ENCODE peak calls at places on chromosomes 12 and 14, in ten cellular contexts. R is esophagus muscularis mucosa, D is SK-N-SH, H is stomach, V is A549, N is GM12878, L is transverse colon, K is ovary, Z is tibial nerve, Q is K562. I is an unnamed sample.

GRCh38 chr12:92032965-92033364 is 112.7 kb downstream of the BTG1 start:
- DNase-seq in R (no peak), D (no peak), H (no peak), V (no peak), N (no peak), L (no peak), K (no peak), Z (no peak), Q (no peak), I (no peak)

GRCh38 chr12:19544351-19544750 is 105.1 kb downstream of the AEBP2 start:
- DNase-seq in R (no peak), D (no peak), H (no peak), V (no peak), N (no peak), L (no peak), K (no peak), Z (no peak), Q (no peak), I (no peak)

GRCh38 chr12:2083561-2083960 is 30.8 kb downstream of the CACNA1C start:
- DNase-seq in R (no peak), D (no peak), H (no peak), V (no peak), N (no peak), L (no peak), K (no peak), Z (no peak), Q (no peak), I (no peak)

GRCh38 chr14:46819117-46819516 is 167.5 kb upstream of the RPL10L start:
- DNase-seq in R (no peak), D (no peak), H (no peak), V (no peak), N (no peak), L (no peak), K (no peak), Z (no peak), Q (no peak), I (no peak)

GRCh38 chr14:59358774-59359173 is 106.4 kb downstream of the GPR135 start:
- DNase-seq in R (no peak), D (no peak), H (no peak), V (no peak), N (no peak), L (peak), K (no peak), Z (no peak), Q (no peak), I (no peak)

GRCh38 chr12:80766897-80767296 is 50.2 kb downstream of the MYF5 start:
- DNase-seq in R (no peak), D (no peak), H (no peak), V (no peak), N (peak), L (no peak), K (no peak), Z (no peak), Q (no peak), I (no peak)

GRCh38 chr14:106843951-106844483 is 1317.6 kb downstream of the TMEM121 start:
- DNase-seq in R (no peak), D (peak), H (peak), V (peak), N (no peak), L (peak), K (peak), Z (peak), Q (no peak), I (no peak)

GRCh38 chr14:81819910-81820309 is 286.3 kb upstream of the SEL1L start:
- DNase-seq in R (no peak), D (no peak), H (no peak), V (no peak), N (no peak), L (no peak), K (no peak), Z (no peak), Q (no peak), I (no peak)

GRCh38 chr12:53097207-53097563 is 282 bp upstream of the IGFBP6 start:
- DNase-seq in R (no peak), D (peak), H (no peak), V (no peak), N (no peak), L (no peak), K (peak), Z (no peak), Q (no peak), I (no peak)

GRCh38 chr12:56839489-56840442 is 76.6 kb downstream of the HSD17B6 start:
- DNase-seq in R (peak), D (peak), H (peak), V (peak), N (peak), L (peak), K (peak), Z (peak), Q (peak), I (no peak)

GRCh38 chr14:23162005-23162404 is 21.5 kb downstream of the SLC7A8 start:
- DNase-seq in R (no peak), D (no peak), H (no peak), V (no peak), N (no peak), L (peak), K (no peak), Z (no peak), Q (no peak), I (no peak)

GRCh38 chr12:6172086-6172485 is 28.1 kb upstream of the CD9 start:
- DNase-seq in R (no peak), D (no peak), H (no peak), V (no peak), N (no peak), L (no peak), K (peak), Z (no peak), Q (no peak), I (no peak)

GRCh38 chr12:132356686-132357622 is 27.6 kb upstream of the GALNT9 start:
- DNase-seq in R (no peak), D (no peak), H (no peak), V (peak), N (no peak), L (peak), K (peak), Z (no peak), Q (peak), I (no peak)

GRCh38 chr14:100688598-100689499 is 37.8 kb upstream of the DLK1 start:
- DNase-seq in R (no peak), D (no peak), H (no peak), V (no peak), N (no peak), L (no peak), K (no peak), Z (no peak), Q (no peak), I (no peak)

GRCh38 chr12:93886533-93887511 is 209.6 kb downstream of the CRADD start:
- DNase-seq in R (peak), D (peak), H (no peak), V (no peak), N (no peak), L (no peak), K (no peak), Z (peak), Q (peak), I (no peak)

GRCh38 chr12:72313757-72314270 is 41.6 kb downstream of the TRHDE start:
- DNase-seq in R (no peak), D (no peak), H (no peak), V (no peak), N (no peak), L (no peak), K (no peak), Z (no peak), Q (no peak), I (no peak)

GRCh38 chr12:71415336-71416231 is 24.0 kb upstream of the LGR5 start:
- DNase-seq in R (no peak), D (peak), H (no peak), V (peak), N (peak), L (peak), K (no peak), Z (peak), Q (peak), I (no peak)

GRCh38 chr12:26691234-26691970 is 141.6 kb downstream of the ITPR2 start:
- DNase-seq in R (no peak), D (no peak), H (no peak), V (peak), N (no peak), L (no peak), K (peak), Z (no peak), Q (peak), I (no peak)

GRCh38 chr14:77303417-77304156 is 17.1 kb downstream of the POMT2 start:
- DNase-seq in R (no peak), D (no peak), H (no peak), V (peak), N (no peak), L (no peak), K (no peak), Z (no peak), Q (peak), I (no peak)

GRCh38 chr14:22039938-22040780 is 366.5 kb upstream of the OR4E1 start:
- DNase-seq in R (no peak), D (no peak), H (no peak), V (peak), N (no peak), L (no peak), K (no peak), Z (no peak), Q (no peak), I (no peak)

GRCh38 chr14:22319526-22320352 is 269.3 kb downstream of the DAD1 start:
- DNase-seq in R (no peak), D (peak), H (peak), V (peak), N (peak), L (peak), K (no peak), Z (peak), Q (peak), I (no peak)

GRCh38 chr14:42192659-42193425 is 586.2 kb downstream of the LRFN5 start:
- DNase-seq in R (no peak), D (no peak), H (no peak), V (peak), N (no peak), L (no peak), K (no peak), Z (no peak), Q (no peak), I (no peak)

GRCh38 chr14:67428501-67429031 is 16.6 kb upstream of the PLEK2 start:
- DNase-seq in R (no peak), D (no peak), H (peak), V (no peak), N (no peak), L (peak), K (no peak), Z (no peak), Q (peak), I (no peak)

GRCh38 chr14:101496779-101497420 is 64.4 kb upstream of the DIO3 start:
- DNase-seq in R (no peak), D (no peak), H (peak), V (no peak), N (no peak), L (peak), K (peak), Z (no peak), Q (no peak), I (peak)

GRCh38 chr12:125873031-125873430 is 807.8 kb downstream of the AACS start:
- DNase-seq in R (no peak), D (no peak), H (no peak), V (no peak), N (no peak), L (no peak), K (no peak), Z (no peak), Q (no peak), I (no peak)

GRCh38 chr12:57296291-57296690 is 45.3 kb upstream of the STAC3 start:
- DNase-seq in R (no peak), D (no peak), H (no peak), V (no peak), N (no peak), L (no peak), K (no peak), Z (no peak), Q (no peak), I (no peak)

GRCh38 chr12:90958995-90959394 is 4.0 kb upstream of the CCER1 start:
- DNase-seq in R (no peak), D (no peak), H (no peak), V (no peak), N (no peak), L (no peak), K (no peak), Z (no peak), Q (no peak), I (no peak)

GRCh38 chr14:79661762-79662161 is 549.5 kb downstream of the DIO2 start:
- DNase-seq in R (no peak), D (no peak), H (no peak), V (no peak), N (no peak), L (no peak), K (no peak), Z (no peak), Q (no peak), I (no peak)

GRCh38 chr12:116916122-116916521 is 5.4 kb downstream of the FBXW8 start:
- DNase-seq in R (no peak), D (no peak), H (no peak), V (no peak), N (no peak), L (no peak), K (no peak), Z (no peak), Q (no peak), I (no peak)

GRCh38 chr12:124993568-124994434 is at the start of gene BRI3BP:
- DNase-seq in R (no peak), D (peak), H (peak), V (peak), N (no peak), L (peak), K (peak), Z (peak), Q (peak), I (no peak)

GRCh38 chr14:41785696-41786095 is 179.0 kb downstream of the LRFN5 start:
- DNase-seq in R (no peak), D (no peak), H (no peak), V (no peak), N (no peak), L (no peak), K (no peak), Z (no peak), Q (no peak), I (no peak)

GRCh38 chr12:13130981-13131380 is 27.5 kb upstream of the GSG1 start:
- DNase-seq in R (no peak), D (no peak), H (no peak), V (no peak), N (no peak), L (no peak), K (no peak), Z (no peak), Q (no peak), I (no peak)

GRCh38 chr14:104697892-104698583 is 8.6 kb downstream of the INF2 start:
- DNase-seq in R (no peak), D (no peak), H (no peak), V (no peak), N (no peak), L (no peak), K (no peak), Z (no peak), Q (no peak), I (no peak)

GRCh38 chr12:78797201-78797931 is 67.2 kb upstream of the SYT1 start:
- DNase-seq in R (no peak), D (no peak), H (no peak), V (no peak), N (no peak), L (no peak), K (no peak), Z (no peak), Q (no peak), I (no peak)

GRCh38 chr14:69696633-69697557 is 70.0 kb upstream of the SRSF5 start:
- DNase-seq in R (no peak), D (no peak), H (no peak), V (no peak), N (no peak), L (no peak), K (no peak), Z (no peak), Q (peak), I (no peak)
- TF ChIP-seq EP300 in R (no peak), D (no peak), H (no peak), V (no peak), N (no peak), L (no peak), K (no peak), Z (no peak), Q (no peak), I (no peak)

DNA sequence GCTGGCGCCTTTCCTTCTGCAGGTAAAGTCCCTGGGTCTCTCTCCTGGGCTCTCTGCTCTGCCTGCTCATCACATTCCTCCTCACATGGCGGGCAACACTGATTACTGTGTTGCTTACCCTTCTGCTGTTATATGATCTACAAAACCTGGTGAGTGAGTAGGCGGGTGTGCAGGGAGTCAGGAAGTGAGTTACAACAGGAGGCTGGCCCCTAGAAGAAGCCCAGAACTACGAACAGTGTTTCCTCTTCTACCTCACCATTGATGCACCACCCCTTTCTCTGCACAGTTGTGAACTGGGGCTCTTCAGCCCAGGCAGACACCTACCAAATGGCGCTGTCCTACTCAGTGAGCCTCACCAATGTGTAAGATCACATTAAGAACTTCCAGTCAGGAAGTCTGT is 4.9 kb upstream of the KLHL33 start:
- DNase-seq in R (no peak), D (no peak), H (no peak), V (no peak), N (no peak), L (no peak), K (no peak), Z (no peak), Q (no peak), I (no peak)
- TF ChIP-seq EP300 in R (no peak), D (no peak), H (no peak), V (no peak), N (no peak), L (no peak), K (no peak), Z (no peak), Q (no peak), I (no peak)

DNA sequence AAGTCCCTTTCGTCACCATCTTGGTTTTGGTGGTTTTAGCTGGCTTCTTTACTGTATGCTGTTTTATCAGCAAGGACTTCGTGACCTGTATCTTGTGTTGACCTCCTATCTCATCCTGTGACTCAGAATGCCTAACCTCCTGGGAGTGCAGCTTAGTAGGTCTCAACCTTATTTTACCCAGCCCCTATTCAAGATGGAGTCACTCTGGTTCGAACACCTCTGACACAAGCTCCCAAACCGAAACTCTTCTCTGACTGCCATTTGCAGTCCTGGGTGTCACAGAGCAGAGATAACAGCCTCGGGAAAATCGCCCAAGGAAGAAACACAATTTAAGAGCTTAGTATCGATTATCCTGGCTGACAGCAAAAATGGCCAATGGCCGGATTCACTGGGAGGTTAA is 56.7 kb upstream of the RPH3A start:
- DNase-seq in R (no peak), D (no peak), H (no peak), V (no peak), N (no peak), L (no peak), K (no peak), Z (no peak), Q (no peak), I (no peak)
- TF ChIP-seq EP300 in R (no peak), D (no peak), H (no peak), V (no peak), N (no peak), L (no peak), K (no peak), Z (no peak), Q (no peak), I (no peak)

DNA sequence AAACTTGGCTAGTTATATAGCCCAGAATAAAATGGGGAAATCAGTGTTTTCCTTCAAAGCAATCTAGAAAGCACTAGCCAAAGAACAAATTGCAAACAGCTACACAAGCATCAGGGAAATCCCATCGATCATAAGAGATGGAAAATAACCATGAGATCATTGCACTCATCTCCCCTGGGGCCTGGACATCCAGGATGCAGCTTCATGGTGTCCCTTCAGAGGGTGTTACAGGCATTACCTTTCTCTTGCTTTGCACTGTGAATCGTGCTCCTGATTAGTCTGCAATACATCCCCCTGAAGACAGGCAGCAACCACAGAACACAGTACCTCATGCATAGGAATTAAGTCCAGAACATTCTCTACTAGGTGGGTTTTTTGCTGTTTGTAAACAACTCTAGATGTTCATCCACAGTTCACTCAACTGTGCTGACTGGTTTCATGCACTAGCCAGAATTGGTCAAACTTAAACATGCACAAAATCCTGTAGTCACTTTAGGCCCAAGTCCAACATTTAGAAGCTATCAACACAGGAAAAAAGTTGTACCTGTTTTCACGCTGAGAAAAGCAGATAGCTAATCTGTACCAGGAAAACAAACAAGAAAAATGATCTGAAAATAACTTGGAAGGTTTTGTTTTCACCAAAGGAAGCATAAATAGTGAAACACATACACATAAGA is 120.1 kb downstream of the ZFP36L1 start:
- DNase-seq in R (no peak), D (no peak), H (no peak), V (no peak), N (no peak), L (no peak), K (peak), Z (no peak), Q (no peak), I (no peak)
- TF ChIP-seq EP300 in R (no peak), D (no peak), H (no peak), V (no peak), N (no peak), L (no peak), K (no peak), Z (no peak), Q (no peak), I (no peak)

GRCh38 chr12:115383668-115384067 is 699.7 kb upstream of the TBX3 start:
- DNase-seq in R (peak), D (no peak), H (peak), V (no peak), N (no peak), L (no peak), K (no peak), Z (no peak), Q (no peak), I (no peak)

GRCh38 chr12:115384391-115384790 is 700.4 kb upstream of the TBX3 start:
- DNase-seq in R (peak), D (no peak), H (no peak), V (no peak), N (no peak), L (no peak), K (no peak), Z (no peak), Q (no peak), I (no peak)

GRCh38 chr12:115385141-115385540 is 701.2 kb upstream of the TBX3 start:
- DNase-seq in R (peak), D (no peak), H (no peak), V (no peak), N (no peak), L (no peak), K (no peak), Z (no peak), Q (no peak), I (no peak)

GRCh38 chr12:115387392-115387791 is 703.4 kb upstream of the TBX3 start:
- DNase-seq in R (no peak), D (no peak), H (no peak), V (no peak), N (no peak), L (no peak), K (no peak), Z (no peak), Q (no peak), I (no peak)

DNA sequence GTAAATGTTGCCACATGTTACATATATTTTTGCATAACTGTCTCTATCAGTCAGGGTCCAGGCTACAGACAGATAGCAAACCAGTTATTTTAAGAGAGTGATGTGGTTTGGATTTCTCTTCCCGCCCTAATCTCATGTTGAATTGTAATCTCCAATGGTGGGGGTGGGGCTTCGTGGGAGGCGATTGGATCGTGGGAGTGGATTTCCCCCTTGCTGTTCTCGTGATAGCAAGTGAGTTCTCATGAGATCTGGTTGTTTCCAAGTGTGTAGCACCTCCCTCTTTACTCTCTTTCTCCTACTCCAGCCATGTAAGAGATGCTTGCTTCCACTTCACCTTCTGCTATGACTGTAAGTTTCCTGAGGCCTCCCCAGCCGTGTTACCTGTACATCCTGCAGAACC is 704.2 kb upstream of the TBX3 start:
- DNase-seq in R (no peak), D (no peak), H (no peak), V (no peak), N (no peak), L (no peak), K (no peak), Z (no peak), Q (peak), I (no peak)
- TF ChIP-seq EP300 in R (no peak), D (no peak), H (no peak), V (no peak), N (no peak), L (no peak), K (no peak), Z (no peak), Q (no peak), I (no peak)

GRCh38 chr12:40953076-40953475 is 235.0 kb upstream of the PDZRN4 start:
- DNase-seq in R (no peak), D (no peak), H (no peak), V (no peak), N (no peak), L (no peak), K (no peak), Z (no peak), Q (no peak), I (no peak)
- TF ChIP-seq EP300 in R (no peak), D (no peak), H (no peak), V (no peak), N (no peak), L (no peak), K (no peak), Z (no peak), Q (no peak), I (no peak)

GRCh38 chr12:63133981-63134380 is 17.0 kb downstream of the AVPR1A start:
- DNase-seq in R (no peak), D (no peak), H (no peak), V (no peak), N (no peak), L (no peak), K (no peak), Z (no peak), Q (no peak), I (no peak)

GRCh38 chr12:63138484-63138883 is 12.5 kb downstream of the AVPR1A start:
- DNase-seq in R (no peak), D (no peak), H (no peak), V (no peak), N (no peak), L (no peak), K (no peak), Z (no peak), Q (no peak), I (no peak)
- TF ChIP-seq EP300 in R (no peak), D (no peak), H (no peak), V (no peak), N (no peak), L (no peak), K (no peak), Z (no peak), Q (no peak), I (no peak)